ENCODE peak calls at places on chromosomes 4 and X, in six cellular contexts. One of them, this sample, is unnamed.

GRCh38 chrX:150455220-150455618 is 92.1 kb downstream of the MAMLD1 start:
- DNase-seq in lung: no peak
- DNase-seq in PC-3: no peak
- DNase-seq in CD8-positive, alpha-beta T cell: no peak
- DNase-seq in tibial artery: no peak
- DNase-seq in neural progenitor cell: no peak
- DNase-seq in this sample: no peak

GRCh38 chrX:136711147-136711546 is 63.2 kb downstream of the CD40LG start:
- DNase-seq in lung: no peak
- DNase-seq in PC-3: peak
- DNase-seq in CD8-positive, alpha-beta T cell: no peak
- DNase-seq in tibial artery: peak
- DNase-seq in neural progenitor cell: peak
- DNase-seq in this sample: peak

GRCh38 chr4:107743532-107743931 is 23.5 kb upstream of the PAPSS1 start:
- DNase-seq in lung: no peak
- DNase-seq in PC-3: no peak
- DNase-seq in CD8-positive, alpha-beta T cell: no peak
- DNase-seq in tibial artery: no peak
- DNase-seq in neural progenitor cell: no peak
- DNase-seq in this sample: no peak

GRCh38 chr4:159070742-159071141 is 32.1 kb upstream of the RAPGEF2 start:
- DNase-seq in lung: no peak
- DNase-seq in PC-3: peak
- DNase-seq in CD8-positive, alpha-beta T cell: no peak
- DNase-seq in tibial artery: no peak
- DNase-seq in neural progenitor cell: no peak
- DNase-seq in this sample: no peak

GRCh38 chrX:8235026-8235425 is 64.0 kb upstream of the VCX2 start:
- DNase-seq in lung: no peak
- DNase-seq in PC-3: peak
- DNase-seq in CD8-positive, alpha-beta T cell: no peak
- DNase-seq in tibial artery: no peak
- DNase-seq in neural progenitor cell: no peak
- DNase-seq in this sample: no peak

GRCh38 chr4:152936446-152937279 is 540 bp downstream of the FHDC1 start:
- DNase-seq in lung: no peak
- DNase-seq in PC-3: peak
- DNase-seq in CD8-positive, alpha-beta T cell: no peak
- DNase-seq in tibial artery: no peak
- DNase-seq in neural progenitor cell: peak
- DNase-seq in this sample: no peak

GRCh38 chr4:11739992-11740391 is 311.3 kb upstream of the HS3ST1 start:
- DNase-seq in lung: no peak
- DNase-seq in PC-3: no peak
- DNase-seq in CD8-positive, alpha-beta T cell: no peak
- DNase-seq in tibial artery: no peak
- DNase-seq in neural progenitor cell: no peak
- DNase-seq in this sample: no peak

GRCh38 chrX:14027031-14027430 is 2.7 kb downstream of the GEMIN8 start:
- DNase-seq in lung: no peak
- DNase-seq in PC-3: peak
- DNase-seq in CD8-positive, alpha-beta T cell: peak
- DNase-seq in tibial artery: no peak
- DNase-seq in neural progenitor cell: no peak
- DNase-seq in this sample: no peak

GRCh38 chr4:174663254-174663653 is 141.0 kb upstream of the HPGD start:
- DNase-seq in lung: no peak
- DNase-seq in PC-3: peak
- DNase-seq in CD8-positive, alpha-beta T cell: no peak
- DNase-seq in tibial artery: no peak
- DNase-seq in neural progenitor cell: no peak
- DNase-seq in this sample: no peak

GRCh38 chr4:154911097-154911496 is 130.0 kb downstream of the RBM46 start:
- DNase-seq in lung: no peak
- DNase-seq in PC-3: peak
- DNase-seq in CD8-positive, alpha-beta T cell: no peak
- DNase-seq in tibial artery: no peak
- DNase-seq in neural progenitor cell: peak
- DNase-seq in this sample: peak

GRCh38 chr4:955931-956381 is 17.4 kb downstream of the DGKQ start:
- DNase-seq in lung: no peak
- DNase-seq in PC-3: no peak
- DNase-seq in CD8-positive, alpha-beta T cell: no peak
- DNase-seq in tibial artery: no peak
- DNase-seq in neural progenitor cell: no peak
- DNase-seq in this sample: no peak

GRCh38 chr4:83180469-83180968 is 66.0 kb upstream of the PLAC8 start:
- DNase-seq in lung: no peak
- DNase-seq in PC-3: no peak
- DNase-seq in CD8-positive, alpha-beta T cell: no peak
- DNase-seq in tibial artery: no peak
- DNase-seq in neural progenitor cell: no peak
- DNase-seq in this sample: no peak

GRCh38 chr4:10119773-10120172 is 3.2 kb upstream of the WDR1 start:
- DNase-seq in lung: no peak
- DNase-seq in PC-3: no peak
- DNase-seq in CD8-positive, alpha-beta T cell: no peak
- DNase-seq in tibial artery: no peak
- DNase-seq in neural progenitor cell: no peak
- DNase-seq in this sample: no peak

GRCh38 chr4:159390648-159391047 is 287.8 kb downstream of the RAPGEF2 start:
- DNase-seq in lung: no peak
- DNase-seq in PC-3: peak
- DNase-seq in CD8-positive, alpha-beta T cell: no peak
- DNase-seq in tibial artery: no peak
- DNase-seq in neural progenitor cell: no peak
- DNase-seq in this sample: no peak

GRCh38 chr4:19381068-19381467 is 870.6 kb upstream of the SLIT2 start:
- DNase-seq in lung: no peak
- DNase-seq in PC-3: peak
- DNase-seq in CD8-positive, alpha-beta T cell: no peak
- DNase-seq in tibial artery: no peak
- DNase-seq in neural progenitor cell: no peak
- DNase-seq in this sample: no peak

GRCh38 chrX:34294665-34295064 is 162.6 kb upstream of the FAM47A start:
- DNase-seq in lung: no peak
- DNase-seq in PC-3: no peak
- DNase-seq in CD8-positive, alpha-beta T cell: no peak
- DNase-seq in tibial artery: no peak
- DNase-seq in neural progenitor cell: no peak
- DNase-seq in this sample: no peak

GRCh38 chrX:49166914-49167739 is 4.6 kb downstream of the MAGIX start:
- DNase-seq in lung: peak
- DNase-seq in PC-3: peak
- DNase-seq in CD8-positive, alpha-beta T cell: peak
- DNase-seq in tibial artery: peak
- DNase-seq in neural progenitor cell: peak
- DNase-seq in this sample: no peak

GRCh38 chr4:96228463-96228862 is 388.6 kb downstream of the PDHA2 start:
- DNase-seq in lung: no peak
- DNase-seq in PC-3: no peak
- DNase-seq in CD8-positive, alpha-beta T cell: no peak
- DNase-seq in tibial artery: no peak
- DNase-seq in neural progenitor cell: no peak
- DNase-seq in this sample: no peak

GRCh38 chr4:139943277-139943676 is 210.7 kb downstream of the MAML3 start:
- DNase-seq in lung: no peak
- DNase-seq in PC-3: no peak
- DNase-seq in CD8-positive, alpha-beta T cell: no peak
- DNase-seq in tibial artery: no peak
- DNase-seq in neural progenitor cell: peak
- DNase-seq in this sample: no peak
- H3K4me3 ChIP-seq in lung: no peak
- H3K4me3 ChIP-seq in PC-3: no peak
- H3K4me3 ChIP-seq in CD8-positive, alpha-beta T cell: no peak
- H3K4me3 ChIP-seq in tibial artery: no peak
- H3K4me3 ChIP-seq in neural progenitor cell: peak
- H3K4me3 ChIP-seq in this sample: no peak

GRCh38 chrX:39247536-39247935 is 446.3 kb downstream of the MID1IP1 start:
- DNase-seq in lung: no peak
- DNase-seq in PC-3: no peak
- DNase-seq in CD8-positive, alpha-beta T cell: no peak
- DNase-seq in tibial artery: no peak
- DNase-seq in neural progenitor cell: no peak
- DNase-seq in this sample: no peak
- TF ChIP-seq CTCF in lung: no peak
- TF ChIP-seq CTCF in PC-3: no peak
- TF ChIP-seq CTCF in CD8-positive, alpha-beta T cell: no peak
- TF ChIP-seq CTCF in tibial artery: no peak
- TF ChIP-seq CTCF in neural progenitor cell: no peak
- TF ChIP-seq CTCF in this sample: no peak

GRCh38 chrX:78650906-78651437 is 8.2 kb downstream of the RTL3 start:
- DNase-seq in lung: no peak
- DNase-seq in PC-3: peak
- DNase-seq in CD8-positive, alpha-beta T cell: no peak
- DNase-seq in tibial artery: no peak
- DNase-seq in neural progenitor cell: no peak
- DNase-seq in this sample: no peak
- H3K4me3 ChIP-seq in lung: no peak
- H3K4me3 ChIP-seq in PC-3: no peak
- H3K4me3 ChIP-seq in CD8-positive, alpha-beta T cell: no peak
- H3K4me3 ChIP-seq in tibial artery: no peak
- H3K4me3 ChIP-seq in neural progenitor cell: no peak
- H3K4me3 ChIP-seq in this sample: no peak

GRCh38 chrX:148134578-148134977 is 153.4 kb downstream of the FMR1NB start:
- DNase-seq in lung: no peak
- DNase-seq in PC-3: no peak
- DNase-seq in CD8-positive, alpha-beta T cell: no peak
- DNase-seq in tibial artery: no peak
- DNase-seq in neural progenitor cell: no peak
- DNase-seq in this sample: no peak

GRCh38 chrX:148135738-148136137 is 154.6 kb downstream of the FMR1NB start:
- DNase-seq in lung: no peak
- DNase-seq in PC-3: peak
- DNase-seq in CD8-positive, alpha-beta T cell: no peak
- DNase-seq in tibial artery: no peak
- DNase-seq in neural progenitor cell: no peak
- DNase-seq in this sample: no peak

DNA sequence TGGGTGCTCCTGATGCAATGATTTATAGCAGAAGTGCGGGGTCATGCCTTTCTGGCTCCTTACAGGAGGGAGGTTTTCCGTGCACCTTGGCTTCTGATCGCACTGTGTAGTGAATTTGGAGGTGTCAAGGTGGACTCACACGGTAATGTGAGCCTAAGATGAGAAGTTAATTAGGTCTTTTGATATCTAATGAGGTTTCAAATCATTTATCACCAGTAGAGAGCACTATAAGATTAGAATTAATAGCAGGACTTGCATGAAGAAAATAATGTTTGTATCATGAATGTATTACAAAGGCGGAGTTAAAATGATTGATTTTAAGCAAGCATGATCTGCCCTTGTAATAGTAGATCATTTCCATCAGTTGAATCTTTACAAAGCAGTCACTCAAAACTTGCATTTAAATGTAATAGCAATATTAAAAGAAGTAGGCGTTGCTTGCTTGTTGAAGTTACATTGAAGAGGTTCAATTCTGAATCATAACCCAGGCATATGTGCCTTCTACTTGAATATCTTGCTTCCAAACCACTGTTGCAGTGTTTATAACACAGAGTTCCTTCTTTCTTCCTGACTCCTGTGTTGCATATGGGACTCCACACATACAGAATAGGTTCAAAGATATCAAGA is 152.1 kb downstream of the FMR1NB start:
- DNase-seq in lung: no peak
- DNase-seq in PC-3: no peak
- DNase-seq in CD8-positive, alpha-beta T cell: no peak
- DNase-seq in tibial artery: no peak
- DNase-seq in neural progenitor cell: no peak
- DNase-seq in this sample: no peak
- TF ChIP-seq CTCF in lung: no peak
- TF ChIP-seq CTCF in PC-3: no peak
- TF ChIP-seq CTCF in CD8-positive, alpha-beta T cell: peak
- TF ChIP-seq CTCF in tibial artery: no peak
- TF ChIP-seq CTCF in neural progenitor cell: peak
- TF ChIP-seq CTCF in this sample: peak

GRCh38 chr4:86307432-86307831 is 52.4 kb downstream of the MAPK10 start:
- DNase-seq in lung: no peak
- DNase-seq in PC-3: no peak
- DNase-seq in CD8-positive, alpha-beta T cell: no peak
- DNase-seq in tibial artery: no peak
- DNase-seq in neural progenitor cell: no peak
- DNase-seq in this sample: no peak
- H3K4me3 ChIP-seq in lung: no peak
- H3K4me3 ChIP-seq in PC-3: no peak
- H3K4me3 ChIP-seq in CD8-positive, alpha-beta T cell: no peak
- H3K4me3 ChIP-seq in tibial artery: no peak
- H3K4me3 ChIP-seq in neural progenitor cell: no peak
- H3K4me3 ChIP-seq in this sample: no peak

GRCh38 chr4:92045718-92046117 is 258.0 kb upstream of the GRID2 start:
- DNase-seq in lung: no peak
- DNase-seq in PC-3: no peak
- DNase-seq in CD8-positive, alpha-beta T cell: no peak
- DNase-seq in tibial artery: no peak
- DNase-seq in neural progenitor cell: no peak
- DNase-seq in this sample: no peak

GRCh38 chr4:92050875-92051274 is 252.9 kb upstream of the GRID2 start:
- DNase-seq in lung: peak
- DNase-seq in PC-3: peak
- DNase-seq in CD8-positive, alpha-beta T cell: no peak
- DNase-seq in tibial artery: no peak
- DNase-seq in neural progenitor cell: no peak
- DNase-seq in this sample: no peak

DNA sequence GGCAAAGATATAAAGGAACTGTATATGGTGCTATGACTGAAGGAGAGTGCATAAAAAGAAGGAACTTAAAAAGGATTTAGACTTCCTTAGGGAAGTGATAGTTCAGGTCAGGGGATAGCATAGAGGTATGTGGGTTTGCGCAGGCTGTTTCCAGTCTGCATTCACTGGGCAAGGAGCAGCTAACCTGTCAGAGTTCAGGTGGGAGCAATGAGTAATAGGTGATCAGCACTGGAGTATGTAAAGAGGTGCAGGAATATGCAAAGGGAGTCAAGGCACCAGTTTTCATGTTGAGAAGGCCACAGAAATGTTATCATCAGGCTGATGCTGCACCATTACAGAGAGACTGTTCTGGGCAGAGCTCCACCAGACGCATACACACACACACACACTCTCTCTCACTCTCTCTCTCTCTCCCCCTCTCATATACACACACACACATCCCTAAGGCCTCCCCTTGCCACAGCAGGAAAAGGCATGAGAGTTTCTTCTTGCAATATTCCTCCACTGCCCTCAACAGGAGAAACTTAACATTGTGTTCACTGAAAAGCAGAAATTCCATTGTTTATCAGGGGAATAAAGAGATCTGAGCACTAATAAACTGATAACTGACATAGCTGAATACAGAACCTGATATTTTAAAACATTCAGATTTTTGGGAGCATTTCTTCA is 256.4 kb upstream of the GRID2 start:
- DNase-seq in lung: no peak
- DNase-seq in PC-3: peak
- DNase-seq in CD8-positive, alpha-beta T cell: no peak
- DNase-seq in tibial artery: no peak
- DNase-seq in neural progenitor cell: peak
- DNase-seq in this sample: no peak
- TF ChIP-seq CTCF in lung: no peak
- TF ChIP-seq CTCF in PC-3: peak
- TF ChIP-seq CTCF in CD8-positive, alpha-beta T cell: no peak
- TF ChIP-seq CTCF in tibial artery: no peak
- TF ChIP-seq CTCF in neural progenitor cell: no peak
- TF ChIP-seq CTCF in this sample: peak

GRCh38 chr4:73839071-73839470 is 2.6 kb downstream of the CXCL6 start:
- DNase-seq in lung: no peak
- DNase-seq in PC-3: no peak
- DNase-seq in CD8-positive, alpha-beta T cell: no peak
- DNase-seq in tibial artery: no peak
- DNase-seq in neural progenitor cell: no peak
- DNase-seq in this sample: no peak
- H3K4me3 ChIP-seq in lung: no peak
- H3K4me3 ChIP-seq in PC-3: peak
- H3K4me3 ChIP-seq in CD8-positive, alpha-beta T cell: no peak
- H3K4me3 ChIP-seq in tibial artery: no peak
- H3K4me3 ChIP-seq in neural progenitor cell: no peak
- H3K4me3 ChIP-seq in this sample: no peak

This sample was measured in LNCaP clone FGC.